ENCODE peak calls at places on chromosomes 4 and X, in five cellular contexts. V is HepG2, H is H1, N is right lobe of liver, J is vagina. T is an unnamed sample.

GRCh38 chr4:180617203-180617602 is 1626.0 kb upstream of the TENM3 start:
- DNase-seq in V (peak; percentile 61), H (no peak), N (no peak), J (no peak), T (no peak)

GRCh38 chrX:10110984-10111363 is 45.8 kb upstream of the CLCN4 start:
- DNase-seq in V (no peak), H (no peak), N (no peak), J (no peak), T (no peak)

GRCh38 chr4:185728886-185729285 is 83.1 kb downstream of the SORBS2 start:
- DNase-seq in V (no peak), H (no peak), N (no peak), J (no peak), T (no peak)

GRCh38 chrX:70755850-70756249 is 152.7 kb downstream of the TEX11 start:
- DNase-seq in V (no peak), H (peak; percentile 48), N (no peak), J (no peak), T (no peak)

GRCh38 chr4:80129785-80130184 is 56.8 kb upstream of the ANTXR2 start:
- DNase-seq in V (no peak), H (no peak), N (no peak), J (no peak), T (no peak)

GRCh38 chr4:78437608-78438088 is 113.9 kb upstream of the ANXA3 start:
- DNase-seq in V (no peak), H (no peak), N (no peak), J (no peak), T (no peak)

GRCh38 chr4:183838987-183839712 is 66.0 kb upstream of the STOX2 start:
- DNase-seq in V (no peak), H (no peak), N (no peak), J (no peak), T (no peak)

GRCh38 chrX:40085714-40086113 is 12.0 kb downstream of the BCOR start:
- DNase-seq in V (no peak), H (no peak), N (no peak), J (no peak), T (no peak)

GRCh38 chrX:13894888-13895564 is 78.1 kb upstream of the GPM6B start:
- DNase-seq in V (no peak), H (no peak), N (no peak), J (no peak), T (no peak)

GRCh38 chr4:146104541-146104940 is 71.0 kb upstream of the LSM6 start:
- DNase-seq in V (no peak), H (no peak), N (no peak), J (no peak), T (no peak)

GRCh38 chr4:3747582-3747906 is 18.6 kb upstream of the ADRA2C start:
- DNase-seq in V (no peak), H (peak; percentile 93), N (no peak), J (no peak), T (no peak)

GRCh38 chr4:48777739-48778138 is 2.3 kb downstream of the FRYL start:
- DNase-seq in V (no peak), H (no peak), N (no peak), J (no peak), T (no peak)

GRCh38 chr4:48065587-48066052 is 49.0 kb downstream of the NIPAL1 start:
- DNase-seq in V (no peak), H (no peak), N (no peak), J (no peak), T (no peak)

GRCh38 chr4:95513022-95513421 is 35.8 kb downstream of the UNC5C start:
- DNase-seq in V (no peak), H (no peak), N (no peak), J (no peak), T (no peak)

GRCh38 chr4:76658231-76659102 is 223.4 kb downstream of the SHROOM3 start:
- DNase-seq in V (no peak), H (no peak), N (no peak), J (no peak), T (no peak)

GRCh38 chr4:181364504-181364903 is 878.7 kb upstream of the TENM3 start:
- DNase-seq in V (no peak), H (no peak), N (no peak), J (no peak), T (no peak)

GRCh38 chr4:155106629-155107028 is 101.8 kb upstream of the NPY2R start:
- DNase-seq in V (no peak), H (no peak), N (no peak), J (no peak), T (no peak)

GRCh38 chr4:186717556-186717955 is 6.1 kb downstream of the FAT1 start:
- DNase-seq in V (no peak), H (no peak), N (no peak), J (no peak), T (no peak)

GRCh38 chrX:77937291-77937690 is 26.8 kb downstream of the ATP7A start:
- DNase-seq in V (no peak), H (no peak), N (no peak), J (no peak), T (no peak)

GRCh38 chrX:72097081-72097480 is 34.6 kb downstream of the RTL5 start:
- DNase-seq in V (no peak), H (no peak), N (no peak), J (no peak), T (no peak)

GRCh38 chr4:90025248-90025647 is 101.9 kb upstream of the CCSER1 start:
- DNase-seq in V (no peak), H (no peak), N (no peak), J (no peak), T (no peak)

GRCh38 chr4:120977435-120977997 is 55.0 kb upstream of the PRDM5 start:
- DNase-seq in V (peak; percentile 10), H (no peak), N (no peak), J (no peak), T (no peak)

GRCh38 chrX:114038358-114038757 is 545.5 kb upstream of the HTR2C start:
- DNase-seq in V (no peak), H (no peak), N (no peak), J (no peak), T (no peak)

GRCh38 chr4:182604953-182605352 is 312.2 kb downstream of the DCTD start:
- DNase-seq in V (no peak), H (no peak), N (no peak), J (no peak), T (no peak)

GRCh38 chr4:78939667-78940008 is 400 bp upstream of the PAQR3 start:
- DNase-seq in V (no peak), H (no peak), N (no peak), J (no peak), T (no peak)

GRCh38 chrX:15564981-15565579 is 35.7 kb downstream of the ACE2 start:
- DNase-seq in V (peak; percentile 20), H (peak; percentile 46), N (peak; percentile 54), J (no peak), T (peak; percentile 24)

GRCh38 chr4:184265566-184266351 is 48.1 kb upstream of the ENPP6 start:
- DNase-seq in V (no peak), H (peak; percentile 40), N (no peak), J (peak; percentile 67), T (no peak)

GRCh38 chr4:73585345-73585744 is 34.9 kb downstream of the RASSF6 start:
- DNase-seq in V (no peak), H (no peak), N (no peak), J (no peak), T (no peak)

GRCh38 chr4:185933078-185933581 is 121.1 kb upstream of the SORBS2 start:
- DNase-seq in V (no peak), H (no peak), N (no peak), J (no peak), T (no peak)

GRCh38 chrX:16213970-16214369 is 46.7 kb downstream of the MAGEB17 start:
- DNase-seq in V (no peak), H (no peak), N (no peak), J (no peak), T (no peak)

DNA sequence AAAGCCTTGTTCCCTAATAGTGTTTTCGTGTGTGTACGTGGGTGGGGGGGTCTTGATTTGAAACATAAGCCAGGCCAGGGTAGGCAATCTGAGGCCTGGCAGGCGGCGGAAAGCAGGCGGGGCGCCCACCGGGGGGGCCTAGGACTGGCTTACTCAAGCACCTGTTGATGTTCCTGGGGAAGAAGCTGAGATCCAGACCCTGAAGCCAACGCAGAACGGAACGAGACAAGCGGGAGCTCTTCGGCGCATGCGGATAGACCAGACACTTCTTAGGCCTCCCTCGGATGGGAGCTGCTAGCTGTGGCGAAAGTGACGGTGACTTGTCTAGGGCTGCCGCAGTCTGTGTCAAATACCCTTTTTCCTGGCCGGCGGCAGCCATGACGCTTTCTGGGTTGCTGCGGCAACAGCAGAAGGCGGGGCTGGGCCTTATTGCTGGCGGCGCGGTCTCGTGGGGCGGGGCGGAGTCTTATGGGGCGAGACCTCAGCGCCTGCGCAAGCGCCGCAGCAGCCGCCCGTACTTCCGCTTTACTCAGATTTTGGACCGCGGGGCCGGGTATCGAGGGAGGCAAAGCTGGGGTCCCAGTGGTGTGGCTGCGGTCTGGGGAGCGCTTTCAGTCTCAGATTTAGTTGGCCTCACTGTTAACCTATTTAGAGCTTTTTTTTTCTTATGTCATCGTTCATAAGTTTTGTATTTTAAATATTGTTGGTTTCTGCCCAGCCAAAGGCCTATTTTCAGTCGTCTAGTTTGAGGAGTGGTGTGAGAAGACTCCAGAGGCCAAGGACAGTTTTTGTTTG is at the start of gene SPATA4:
- DNase-seq in V (peak; percentile 65), H (peak; percentile 92), N (peak; percentile 96), J (peak; percentile 90), T (peak; percentile 92)
- TF ChIP-seq POLR2A in V (no peak), H (peak; percentile 42), N (peak; percentile 45), J (no peak), T (peak; percentile 71)

GRCh38 chr4:44583393-44583792 is 68.0 kb downstream of the YIPF7 start:
- DNase-seq in V (no peak), H (peak; percentile 45), N (no peak), J (no peak), T (no peak)
- H3K4me3 ChIP-seq in V (no peak overlapping the region), H (no peak overlapping the region), N (no peak overlapping the region), J (no peak overlapping the region), T (no peak overlapping the region)

DNA sequence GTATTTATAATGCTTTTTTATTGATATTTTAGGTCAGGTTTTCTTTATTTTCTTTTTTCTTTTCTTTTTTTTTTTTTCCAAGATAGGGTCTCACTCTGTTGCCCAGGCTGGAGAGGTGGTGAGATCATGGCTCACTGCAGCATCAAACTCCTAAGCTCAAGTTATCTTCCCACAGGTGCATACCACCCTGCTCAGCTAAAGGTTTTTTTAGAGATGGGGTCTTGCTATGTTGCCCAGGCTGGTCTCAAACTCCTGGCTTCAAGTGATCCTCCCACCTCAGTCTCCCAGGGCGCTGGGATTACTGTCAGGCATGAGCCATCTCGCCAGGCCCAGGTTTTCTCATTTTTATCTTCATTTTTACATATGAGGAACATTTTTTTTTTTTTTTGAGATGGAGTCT is 3.3 kb downstream of the WDR44 start:
- DNase-seq in V (no peak), H (no peak), N (no peak), J (no peak), T (no peak)
- H3K4me1 ChIP-seq in V (peaks cover 14% of the 10 kb centered on the region), H (peaks cover 1% of the 10 kb centered on the region), N (no peaks in the 10 kb centered on the region), J (peaks cover 10% of the 10 kb centered on the region), T (peaks cover 32% of the 10 kb centered on the region)

DNA sequence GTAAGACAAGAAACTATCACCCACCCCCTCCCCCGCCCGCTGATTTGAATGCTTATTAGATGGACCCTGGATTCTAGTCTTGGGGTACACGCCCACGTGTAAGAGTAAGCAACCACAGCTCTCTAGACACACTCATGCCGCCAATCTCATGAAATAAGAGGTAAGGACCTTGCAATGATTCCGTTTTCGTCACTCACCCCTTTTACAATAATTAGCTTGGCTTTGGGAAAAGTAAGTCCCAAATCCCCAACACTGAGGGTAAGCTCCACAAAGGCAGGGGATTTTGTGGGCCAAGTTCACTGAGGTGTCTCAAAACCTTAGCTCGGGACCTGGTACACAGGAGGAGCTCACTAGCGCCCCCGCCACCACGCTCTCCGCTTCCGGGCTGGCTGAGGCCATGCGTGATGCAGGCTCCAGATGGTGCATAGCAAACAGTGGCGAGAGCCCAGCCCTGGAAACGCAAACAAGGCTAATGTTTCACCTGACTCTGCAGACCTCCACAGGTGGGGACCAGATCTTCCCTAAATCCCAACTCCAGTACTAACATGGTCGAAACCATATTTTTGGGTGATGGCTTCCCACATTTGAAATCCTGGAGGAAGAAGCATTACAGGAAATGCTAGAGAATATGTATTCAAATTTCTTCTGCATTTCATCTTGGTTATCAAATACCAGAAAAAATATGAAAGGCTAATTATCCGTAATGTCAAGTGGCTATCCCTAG is 4.1 kb downstream of the PLAC8 start:
- DNase-seq in V (peak; percentile 2), H (peak; percentile 84), N (peak; percentile 86), J (no peak), T (peak; percentile 60)
- TF ChIP-seq POLR2A in V (no peak), H (peak; percentile 56), N (no peak), J (no peak), T (no peak)